ENCODE peak calls at places on chromosomes 2 and 18, in five cellular contexts. G, V, Z, H and S are unnamed samples.

GRCh38 chr2:164542584-164543021 is 78.7 kb downstream of the GRB14 start:
- DNase-seq in Z (no peak), V (no peak), H (no peak), G (peak), S (no peak)

GRCh38 chr2:58992062-58992736 is 751.1 kb upstream of the FANCL start:
- DNase-seq in Z (no peak), H (no peak), G (peak), V (no peak), S (no peak)

GRCh38 chr2:235005023-235005422 is 53.2 kb downstream of the SH3BP4 start:
- DNase-seq in H (no peak), Z (no peak), G (peak), V (no peak), S (no peak)

GRCh38 chr18:57909620-57910019 is 106.5 kb upstream of the ATP8B1 start:
- DNase-seq in V (no peak), H (no peak), G (no peak), Z (no peak), S (no peak)

GRCh38 chr18:34796013-34796657 is 86.0 kb downstream of the DTNA start:
- DNase-seq in Z (no peak), H (no peak), G (no peak), V (no peak), S (no peak)

GRCh38 chr18:2845175-2845574 is 1.6 kb upstream of the EMILIN2 start:
- DNase-seq in V (no peak), Z (no peak), H (no peak), G (no peak), S (no peak)

GRCh38 chr2:42317945-42318344 is 43.1 kb downstream of the COX7A2L start:
- DNase-seq in G (no peak), V (no peak), H (no peak), Z (no peak), S (no peak)

GRCh38 chr2:157875720-157876065 is 437 bp downstream of the ACVR1 start:
- DNase-seq in H (no peak), G (peak), V (no peak), Z (no peak), S (peak)

GRCh38 chr2:207474871-207475485 is 54.8 kb upstream of the CREB1 start:
- DNase-seq in V (peak), H (no peak), Z (no peak), G (peak), S (peak)

GRCh38 chr18:26510337-26510736 is 38.0 kb downstream of the KCTD1 start:
- DNase-seq in Z (no peak), G (no peak), H (no peak), V (no peak), S (no peak)

GRCh38 chr2:3659447-3660432 is 1.7 kb downstream of the ALLC start:
- DNase-seq in Z (no peak), V (no peak), G (peak), H (no peak), S (no peak)

GRCh38 chr2:171272039-171272438 is 111.3 kb upstream of the TLK1 start:
- DNase-seq in G (peak), H (no peak), V (peak), Z (peak), S (peak)

GRCh38 chr18:54193786-54194185 is 30.7 kb downstream of the MBD2 start:
- DNase-seq in Z (no peak), V (no peak), H (no peak), G (no peak), S (no peak)

GRCh38 chr2:48589170-48589767 is 28.4 kb upstream of the GTF2A1L start:
- DNase-seq in G (peak), V (peak), H (no peak), Z (no peak), S (peak)

GRCh38 chr2:42360890-42361727 is at the start of gene COX7A2L:
- DNase-seq in G (peak), V (peak), H (peak), Z (peak), S (peak)

GRCh38 chr18:9477509-9477908 is 2.2 kb downstream of the RALBP1 start:
- DNase-seq in H (no peak), G (no peak), V (no peak), Z (no peak), S (no peak)

GRCh38 chr18:79965119-79965902 is 868 bp downstream of the HSBP1L1 start:
- DNase-seq in H (no peak), Z (no peak), V (no peak), G (peak), S (no peak)

GRCh38 chr2:180367831-180368230 is 360.7 kb upstream of the CWC22 start:
- DNase-seq in Z (no peak), H (no peak), V (no peak), G (no peak), S (no peak)

GRCh38 chr18:58861353-58861752 is 3.3 kb upstream of the ZNF532 start:
- DNase-seq in H (no peak), V (no peak), G (no peak), Z (no peak), S (no peak)

GRCh38 chr2:150476809-150477302 is 10.6 kb downstream of the RND3 start:
- DNase-seq in G (no peak), H (no peak), Z (no peak), V (no peak), S (no peak)

GRCh38 chr18:45684341-45685115 is 39.5 kb upstream of the SLC14A1 start:
- DNase-seq in G (no peak), Z (no peak), V (no peak), H (no peak), S (no peak)

GRCh38 chr2:23904692-23905091 is 22.2 kb downstream of the ATAD2B start:
- DNase-seq in G (no peak), Z (no peak), V (no peak), H (no peak), S (no peak)

GRCh38 chr2:177573120-177573519 is 180.5 kb downstream of the AGPS start:
- DNase-seq in G (no peak), V (no peak), H (no peak), Z (no peak), S (no peak)

GRCh38 chr18:58847383-58848071 is 17.1 kb upstream of the ZNF532 start:
- DNase-seq in Z (peak), V (no peak), H (no peak), G (no peak), S (no peak)

GRCh38 chr2:52695731-52696130 is 1071.9 kb upstream of the CHAC2 start:
- DNase-seq in V (no peak), H (no peak), Z (no peak), G (no peak), S (no peak)

GRCh38 chr2:4715065-4715464 is 977.1 kb upstream of the SOX11 start:
- DNase-seq in G (no peak), H (no peak), Z (no peak), V (no peak), S (no peak)

GRCh38 chr2:36432479-36432878 is 76.9 kb downstream of the CRIM1 start:
- DNase-seq in H (no peak), Z (no peak), V (no peak), G (no peak), S (no peak)

DNA sequence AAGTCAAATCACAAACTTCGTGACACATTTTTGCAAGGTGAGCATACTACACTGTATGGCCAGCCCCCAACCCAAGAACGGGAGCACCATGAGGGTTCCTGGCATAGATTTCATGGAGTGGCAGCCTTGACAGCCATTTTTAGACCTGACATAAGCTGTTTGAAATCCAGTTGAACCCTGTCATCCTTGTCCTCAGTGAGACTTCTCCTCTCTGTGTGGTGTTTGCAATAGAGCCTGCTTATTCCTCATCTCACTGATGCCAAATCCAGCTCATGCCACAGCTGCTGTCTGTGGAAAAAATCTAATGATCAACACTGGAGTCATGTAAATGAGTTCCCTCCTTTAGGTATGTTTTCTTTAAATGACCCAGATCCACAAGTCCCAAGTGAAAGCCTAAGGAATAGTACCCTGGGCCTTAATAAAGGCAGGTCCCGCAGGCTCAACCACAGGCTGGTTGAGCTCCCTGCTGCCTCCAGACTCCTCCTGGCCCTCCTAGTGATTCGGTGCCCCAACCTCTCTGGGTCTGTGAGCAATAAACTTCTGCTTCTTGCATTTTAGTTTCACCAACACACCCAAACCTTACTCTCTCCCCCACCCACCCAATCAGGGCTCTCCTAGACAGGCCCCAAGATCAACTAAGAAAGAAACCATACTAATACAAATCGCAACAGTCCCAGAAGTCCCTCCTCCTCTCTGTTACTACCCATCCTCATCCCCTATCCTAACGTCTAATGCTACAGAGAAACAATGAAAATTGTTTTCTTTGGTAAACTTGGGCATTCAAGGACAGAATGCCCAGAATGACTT is 8.4 kb upstream of the CREG2 start:
- DNase-seq in Z (no peak), H (no peak), G (no peak), V (no peak), S (no peak)
- TF ChIP-seq CEBPB in Z (no peak), H (no peak), G (no peak), V (no peak), S (no peak)

GRCh38 chr2:120625865-120626560 is 109.7 kb upstream of the GLI2 start:
- DNase-seq in H (no peak), Z (no peak), G (peak), V (no peak), S (no peak)
- TF ChIP-seq SIN3A in H (no peak), Z (no peak), G (no peak), V (no peak), S (no peak)

DNA sequence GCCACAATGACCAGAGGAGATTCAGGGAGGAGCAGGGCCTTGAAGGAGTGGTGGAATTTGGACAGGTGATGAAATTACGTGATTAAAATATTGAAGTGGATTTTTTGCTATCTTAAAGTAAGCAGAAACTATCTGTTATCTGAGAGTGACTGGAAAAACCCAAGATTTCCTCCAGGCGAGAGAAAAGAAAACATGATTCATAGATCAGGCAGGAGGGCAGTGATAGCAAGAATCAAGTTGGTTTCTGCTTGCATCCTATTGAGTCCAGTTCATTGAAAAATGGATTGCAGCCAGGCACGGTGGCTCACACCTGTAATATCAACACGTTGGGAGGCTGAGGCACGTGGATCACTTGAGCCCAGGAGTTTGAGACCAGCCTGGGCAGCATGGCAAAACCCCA is 127.8 kb downstream of the NXPH2 start:
- DNase-seq in V (no peak), H (no peak), Z (no peak), G (no peak), S (no peak)
- TF ChIP-seq CEBPB in V (no peak), H (no peak), Z (no peak), G (no peak), S (no peak)

GRCh38 chr2:97267411-97268074 is 154.6 kb downstream of the ANKRD36 start:
- DNase-seq in H (no peak), G (peak), V (no peak), Z (no peak), S (no peak)
- TF ChIP-seq SIN3A in H (no peak), G (no peak), V (no peak), Z (no peak), S (no peak)